ENCODE peak calls at places on chromosomes 5 and 9, in four cellular contexts. One of them, this sample, is unnamed.

GRCh38 chr5:36496471-36496870 is 109.9 kb upstream of the SLC1A3 start:
- DNase-seq in H1: no peak
- DNase-seq in GM12878: no peak
- DNase-seq in HepG2: no peak
- DNase-seq in this sample: no peak

GRCh38 chr9:136855461-136856077 is 3.4 kb downstream of the MAMDC4 start:
- DNase-seq in H1: peak; percentile 53
- DNase-seq in HepG2: no peak
- DNase-seq in GM12878: no peak
- DNase-seq in this sample: no peak

GRCh38 chr9:71446499-71447411 is 321.6 kb downstream of the CEMIP2 start:
- DNase-seq in HepG2: peak; percentile 47
- DNase-seq in H1: peak; percentile 85
- DNase-seq in GM12878: no peak
- DNase-seq in this sample: peak; percentile 83

GRCh38 chr9:20238921-20239320 is 383.4 kb downstream of the MLLT3 start:
- DNase-seq in HepG2: no peak
- DNase-seq in H1: no peak
- DNase-seq in GM12878: no peak
- DNase-seq in this sample: no peak

GRCh38 chr5:79728396-79728795 is 38.8 kb downstream of the CMYA5 start:
- DNase-seq in GM12878: no peak
- DNase-seq in HepG2: no peak
- DNase-seq in H1: no peak
- DNase-seq in this sample: no peak

GRCh38 chr9:68685770-68686169 is 19.3 kb upstream of the PIP5K1B start:
- DNase-seq in GM12878: no peak
- DNase-seq in HepG2: peak; percentile 53
- DNase-seq in H1: peak; percentile 57
- DNase-seq in this sample: no peak

GRCh38 chr5:66757219-66757833 is 161.1 kb downstream of the MAST4 start:
- DNase-seq in GM12878: no peak
- DNase-seq in H1: no peak
- DNase-seq in HepG2: peak; percentile 20
- DNase-seq in this sample: no peak

GRCh38 chr5:116371431-116371830 is 203.2 kb downstream of the SEMA6A start:
- DNase-seq in H1: no peak
- DNase-seq in GM12878: no peak
- DNase-seq in HepG2: peak; percentile 62
- DNase-seq in this sample: no peak

GRCh38 chr9:78010419-78010818 is 21.2 kb downstream of the GNAQ start:
- DNase-seq in H1: no peak
- DNase-seq in HepG2: no peak
- DNase-seq in GM12878: no peak
- DNase-seq in this sample: no peak

GRCh38 chr5:174571662-174572397 is 152.6 kb upstream of the MSX2 start:
- DNase-seq in HepG2: peak; percentile 28
- DNase-seq in H1: no peak
- DNase-seq in GM12878: no peak
- DNase-seq in this sample: peak; percentile 32

GRCh38 chr9:104232781-104233341 is 138.8 kb downstream of the SMC2 start:
- DNase-seq in H1: no peak
- DNase-seq in GM12878: no peak
- DNase-seq in HepG2: no peak
- DNase-seq in this sample: no peak

GRCh38 chr9:4519604-4520003 is 29.3 kb downstream of the SLC1A1 start:
- DNase-seq in GM12878: no peak
- DNase-seq in HepG2: no peak
- DNase-seq in H1: no peak
- DNase-seq in this sample: no peak

GRCh38 chr5:172564883-172565282 is 76.2 kb upstream of the NEURL1B start:
- DNase-seq in HepG2: no peak
- DNase-seq in GM12878: no peak
- DNase-seq in H1: no peak
- DNase-seq in this sample: no peak

GRCh38 chr5:151772868-151773561 is 1.3 kb downstream of the G3BP1 start:
- DNase-seq in HepG2: no peak
- DNase-seq in GM12878: no peak
- DNase-seq in H1: no peak
- DNase-seq in this sample: no peak

GRCh38 chr5:166349036-166349435 is 1942.4 kb upstream of the WWC1 start:
- DNase-seq in GM12878: no peak
- DNase-seq in HepG2: no peak
- DNase-seq in H1: no peak
- DNase-seq in this sample: no peak

GRCh38 chr5:144822544-144822943 is 651.9 kb downstream of the KCTD16 start:
- DNase-seq in H1: no peak
- DNase-seq in HepG2: no peak
- DNase-seq in GM12878: no peak
- DNase-seq in this sample: no peak

GRCh38 chr5:160254706-160255105 is 25.4 kb downstream of the FABP6 start:
- DNase-seq in GM12878: no peak
- DNase-seq in H1: no peak
- DNase-seq in HepG2: no peak
- DNase-seq in this sample: no peak

GRCh38 chr9:136854113-136854841 is 2.1 kb downstream of the MAMDC4 start:
- DNase-seq in GM12878: no peak
- DNase-seq in H1: peak; percentile 49
- DNase-seq in HepG2: no peak
- DNase-seq in this sample: no peak

GRCh38 chr5:123119334-123119986 is 30.4 kb downstream of the PRDM6 start:
- DNase-seq in GM12878: no peak
- DNase-seq in H1: peak; percentile 68
- DNase-seq in HepG2: peak; percentile 17
- DNase-seq in this sample: peak; percentile 68

GRCh38 chr5:99316484-99316883 is 387.7 kb upstream of the CHD1 start:
- DNase-seq in H1: no peak
- DNase-seq in GM12878: no peak
- DNase-seq in HepG2: no peak
- DNase-seq in this sample: no peak

GRCh38 chr5:149636861-149637246 is 55.6 kb downstream of the ARHGEF37 start:
- DNase-seq in HepG2: peak; percentile 63
- DNase-seq in GM12878: no peak
- DNase-seq in H1: peak; percentile 83
- DNase-seq in this sample: peak; percentile 63

GRCh38 chr9:75148551-75148950 is 60.2 kb downstream of the OSTF1 start:
- DNase-seq in GM12878: no peak
- DNase-seq in H1: no peak
- DNase-seq in HepG2: no peak
- DNase-seq in this sample: no peak

GRCh38 chr9:21710792-21711191 is 91.6 kb upstream of the MTAP start:
- DNase-seq in H1: no peak
- DNase-seq in GM12878: no peak
- DNase-seq in HepG2: no peak
- DNase-seq in this sample: no peak

GRCh38 chr9:93097496-93098205 is 1.6 kb downstream of the CARD19 start:
- DNase-seq in GM12878: no peak
- DNase-seq in H1: no peak
- DNase-seq in HepG2: no peak
- DNase-seq in this sample: no peak
- TF ChIP-seq YY1 in GM12878: no peak
- TF ChIP-seq YY1 in H1: no peak
- TF ChIP-seq YY1 in HepG2: no peak
- TF ChIP-seq YY1 in this sample: no peak

DNA sequence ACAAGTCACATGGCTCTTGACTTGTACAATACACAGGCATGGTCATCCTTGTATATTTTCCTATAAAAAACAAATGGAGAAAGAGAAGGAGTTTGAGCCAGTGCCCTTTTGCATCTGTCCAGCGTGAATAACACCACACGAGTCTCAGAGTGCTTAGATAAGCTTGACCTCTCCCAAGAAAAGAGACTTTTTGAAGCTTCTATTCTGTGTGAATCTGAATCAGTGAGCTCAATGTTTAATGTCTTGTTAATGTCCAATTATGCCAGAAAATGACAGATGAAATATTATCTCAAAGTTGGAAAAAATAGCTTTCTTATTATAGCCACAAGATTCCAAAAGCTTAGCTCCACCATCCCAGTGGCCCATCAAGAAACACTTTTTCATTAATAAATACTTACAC is 31.0 kb upstream of the LPAR1 start:
- DNase-seq in H1: no peak
- DNase-seq in GM12878: no peak
- DNase-seq in HepG2: no peak
- DNase-seq in this sample: no peak
- TF ChIP-seq SUZ12 in H1: no peak
- TF ChIP-seq SUZ12 in GM12878: no peak
- TF ChIP-seq SUZ12 in HepG2: no peak
- TF ChIP-seq SUZ12 in this sample: no peak

GRCh38 chr9:116628706-116629105 is 58.4 kb upstream of the TRIM32 start:
- DNase-seq in GM12878: no peak
- DNase-seq in H1: no peak
- DNase-seq in HepG2: no peak
- DNase-seq in this sample: no peak
- TF ChIP-seq ZNF274 in GM12878: no peak
- TF ChIP-seq ZNF274 in H1: no peak
- TF ChIP-seq ZNF274 in HepG2: no peak
- TF ChIP-seq ZNF274 in this sample: no peak

DNA sequence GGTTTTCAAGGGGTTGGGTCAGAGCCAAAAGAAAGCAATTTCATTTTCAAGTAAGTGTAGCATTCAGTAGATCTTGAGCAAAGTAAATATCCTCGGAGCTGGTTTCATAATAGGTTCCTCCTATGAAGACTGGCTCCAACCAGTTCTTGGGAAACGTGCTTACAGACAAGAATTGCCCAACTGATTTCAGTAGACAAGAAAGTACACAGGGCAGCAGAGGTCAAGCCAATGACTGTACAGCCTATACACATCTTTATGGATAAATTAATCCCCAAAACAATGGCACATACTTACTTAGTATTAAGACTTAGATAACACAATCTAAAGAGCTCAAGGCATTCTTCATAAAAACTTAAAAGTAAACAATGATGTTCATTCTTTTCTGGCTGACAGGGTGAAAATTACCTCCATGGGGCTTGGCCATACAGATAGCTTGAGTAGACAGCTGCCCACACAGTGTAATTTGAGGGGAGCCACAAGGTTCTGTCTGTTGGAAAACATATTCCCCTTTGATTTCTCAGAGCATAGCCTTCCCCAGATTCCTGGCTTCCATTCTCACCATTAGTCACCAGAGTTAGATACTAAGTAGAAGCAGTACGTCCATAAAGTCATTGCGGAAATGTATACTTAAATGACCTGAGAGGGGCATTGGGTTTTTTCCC is 163.8 kb downstream of the ARRDC3 start:
- DNase-seq in HepG2: no peak
- DNase-seq in GM12878: no peak
- DNase-seq in H1: no peak
- DNase-seq in this sample: no peak
- TF ChIP-seq YY1 in HepG2: no peak
- TF ChIP-seq YY1 in GM12878: no peak
- TF ChIP-seq YY1 in H1: no peak
- TF ChIP-seq YY1 in this sample: no peak

GRCh38 chr5:124773291-124774001 is 27.0 kb upstream of the ZNF608 start:
- DNase-seq in GM12878: no peak
- DNase-seq in H1: no peak
- DNase-seq in HepG2: no peak
- DNase-seq in this sample: no peak

DNA sequence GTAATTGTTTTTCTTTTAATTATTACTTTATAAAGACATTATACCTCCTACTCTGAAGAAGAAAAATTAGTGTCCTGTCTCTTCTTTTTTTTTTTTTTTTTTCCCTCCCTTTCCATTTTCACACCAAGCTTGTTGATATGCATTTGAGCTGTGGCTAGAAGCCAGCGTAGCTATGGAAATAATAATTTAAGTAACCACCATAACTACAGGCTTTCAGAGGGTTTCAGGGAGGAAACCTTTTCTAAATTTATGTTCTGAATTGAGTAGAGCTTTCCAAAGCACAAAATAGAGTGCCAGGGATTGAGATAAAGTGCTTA is 27.5 kb upstream of the ZNF608 start:
- DNase-seq in GM12878: no peak
- DNase-seq in H1: no peak
- DNase-seq in HepG2: no peak
- DNase-seq in this sample: no peak
- TF ChIP-seq SUZ12 in GM12878: no peak
- TF ChIP-seq SUZ12 in H1: no peak
- TF ChIP-seq SUZ12 in HepG2: no peak
- TF ChIP-seq SUZ12 in this sample: no peak

GRCh38 chr9:129146441-129146933 is 31.6 kb downstream of the IER5L start:
- DNase-seq in GM12878: no peak
- DNase-seq in HepG2: no peak
- DNase-seq in H1: no peak
- DNase-seq in this sample: no peak

GRCh38 chr9:129148463-129149204 is 29.4 kb downstream of the IER5L start:
- DNase-seq in GM12878: no peak
- DNase-seq in H1: no peak
- DNase-seq in HepG2: no peak
- DNase-seq in this sample: no peak

GRCh38 chr9:129145316-129145715 is 32.7 kb downstream of the IER5L start:
- DNase-seq in HepG2: no peak
- DNase-seq in GM12878: no peak
- DNase-seq in H1: no peak
- DNase-seq in this sample: no peak

GRCh38 chr9:129143461-129143927 is 32.3 kb downstream of the PTPA start:
- DNase-seq in H1: no peak
- DNase-seq in HepG2: peak; percentile 48
- DNase-seq in GM12878: no peak
- DNase-seq in this sample: no peak

GRCh38 chr9:129145841-129146292 is 32.2 kb downstream of the IER5L start:
- DNase-seq in HepG2: peak; percentile 21
- DNase-seq in H1: peak; percentile 69
- DNase-seq in GM12878: no peak
- DNase-seq in this sample: peak; percentile 92
- TF ChIP-seq ZNF274 in HepG2: no peak
- TF ChIP-seq ZNF274 in H1: no peak
- TF ChIP-seq ZNF274 in GM12878: no peak
- TF ChIP-seq ZNF274 in this sample: no peak

GRCh38 chr5:154278908-154279307 is 88.4 kb downstream of the GALNT10 start:
- DNase-seq in H1: no peak
- DNase-seq in GM12878: peak; percentile 26
- DNase-seq in HepG2: no peak
- DNase-seq in this sample: no peak

GRCh38 chr5:154277499-154277898 is 87.0 kb downstream of the GALNT10 start:
- DNase-seq in GM12878: no peak
- DNase-seq in H1: no peak
- DNase-seq in HepG2: no peak
- DNase-seq in this sample: no peak

GRCh38 chr5:154276932-154277331 is 86.4 kb downstream of the GALNT10 start:
- DNase-seq in H1: no peak
- DNase-seq in GM12878: no peak
- DNase-seq in HepG2: no peak
- DNase-seq in this sample: no peak

GRCh38 chr5:154276236-154276792 is 85.8 kb downstream of the GALNT10 start:
- DNase-seq in HepG2: no peak
- DNase-seq in H1: no peak
- DNase-seq in GM12878: no peak
- DNase-seq in this sample: no peak

GRCh38 chr5:154278172-154278571 is 87.6 kb downstream of the GALNT10 start:
- DNase-seq in GM12878: no peak
- DNase-seq in H1: no peak
- DNase-seq in HepG2: no peak
- DNase-seq in this sample: no peak
- TF ChIP-seq YY1 in GM12878: no peak
- TF ChIP-seq YY1 in H1: no peak
- TF ChIP-seq YY1 in HepG2: no peak
- TF ChIP-seq YY1 in this sample: no peak

GRCh38 chr9:34512131-34513078 is 10.4 kb downstream of the ENHO start:
- DNase-seq in HepG2: peak; percentile 66
- DNase-seq in GM12878: no peak
- DNase-seq in H1: no peak
- DNase-seq in this sample: peak; percentile 43
- TF ChIP-seq SUZ12 in HepG2: no peak
- TF ChIP-seq SUZ12 in GM12878: no peak
- TF ChIP-seq SUZ12 in H1: no peak
- TF ChIP-seq SUZ12 in this sample: no peak

This sample was measured in NT2/D1.